ENCODE peak calls at places on chromosomes 5 and 9, in five cellular contexts. J is HCT116, G is neural crest cell, X is progenitor cell of endocrine pancreas, C is HFFc6. Y is an unnamed sample.

GRCh38 chr9:23754551-23754950 is 71.5 kb downstream of the ELAVL2 start:
- DNase-seq in J (no peak), G (no peak), X (no peak), C (no peak), Y (no peak)

GRCh38 chr5:420632-421286 is 22.2 kb upstream of the EXOC3 start:
- DNase-seq in J (no peak), G (no peak), X (no peak), C (no peak), Y (no peak)

GRCh38 chr9:73714294-73714693 is 562.6 kb downstream of the ANXA1 start:
- DNase-seq in J (no peak), G (no peak), X (no peak), C (no peak), Y (peak; percentile 52)

GRCh38 chr9:131674425-131675421 is 65.2 kb downstream of the RAPGEF1 start:
- DNase-seq in J (no peak), G (no peak), X (no peak), C (no peak), Y (no peak)

GRCh38 chr5:121029536-121030245 is 565.6 kb downstream of the PRR16 start:
- DNase-seq in J (no peak), G (no peak), X (no peak), C (no peak), Y (no peak)

GRCh38 chr9:97985058-97985861 is 2.1 kb downstream of the ANP32B start:
- DNase-seq in J (no peak), G (peak; percentile 9), X (peak; percentile 10), C (no peak), Y (peak; percentile 50)

GRCh38 chr5:146048994-146049703 is 56.2 kb downstream of the PLAC8L1 start:
- DNase-seq in J (peak; percentile 48), G (peak; percentile 64), X (peak; percentile 41), C (peak; percentile 70), Y (peak; percentile 91)

GRCh38 chr9:128020692-128021091 is 39.9 kb upstream of the EEIG1 start:
- DNase-seq in J (no peak), G (no peak), X (no peak), C (no peak), Y (no peak)

GRCh38 chr5:7347377-7347776 is 48.6 kb upstream of the ADCY2 start:
- DNase-seq in J (no peak), G (no peak), X (no peak), C (no peak), Y (no peak)

GRCh38 chr9:76530458-76531100 is 71.6 kb downstream of the GCNT1 start:
- DNase-seq in J (no peak), G (no peak), X (no peak), C (peak; percentile 15), Y (no peak)

GRCh38 chr5:347712-348284 is 26.3 kb downstream of the AHRR start:
- DNase-seq in J (no peak), G (no peak), X (no peak), C (no peak), Y (no peak)

GRCh38 chr5:103330875-103331274 is 72.3 kb downstream of the MACIR start:
- DNase-seq in J (no peak), G (no peak), X (no peak), C (no peak), Y (no peak)

DNA sequence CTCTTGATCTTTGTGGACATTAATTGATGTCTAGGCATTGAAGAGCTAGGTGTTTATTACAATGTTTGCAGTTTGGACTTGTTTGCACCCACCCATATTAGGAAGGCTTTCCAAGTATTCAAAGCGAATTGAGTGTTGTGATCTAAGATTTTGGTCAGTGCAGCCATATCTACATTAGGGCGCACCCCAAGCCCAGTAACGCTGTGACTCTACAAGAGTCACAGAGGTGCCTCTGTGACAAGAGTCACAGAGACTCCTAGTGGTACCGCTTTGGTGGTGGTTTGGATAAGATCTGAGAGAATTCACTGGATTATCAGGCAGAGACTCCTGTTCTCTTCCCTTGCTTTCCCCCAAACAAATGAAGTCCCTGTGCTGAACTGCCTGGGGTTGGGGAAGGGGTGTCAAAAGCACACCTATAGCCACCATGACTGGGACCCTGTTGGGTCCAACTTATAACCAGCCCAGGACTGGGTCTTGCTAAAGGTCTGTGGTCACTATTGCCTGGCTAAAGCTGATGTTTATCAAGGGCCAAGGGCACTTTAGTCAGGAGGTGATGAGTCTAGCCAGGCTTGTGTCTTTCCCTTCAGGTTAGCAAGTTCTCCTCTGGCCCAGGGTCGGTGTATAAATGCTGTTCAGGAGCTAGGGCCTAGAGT is 114.1 kb upstream of the RIOK2 start:
- DNase-seq in J (peak; percentile 60), G (peak; percentile 23), X (peak; percentile 25), C (peak; percentile 59), Y (peak; percentile 56)
- TF ChIP-seq CTCF in J (peak; percentile 94), G (peak; percentile 70), X (peak; percentile 74), C (peak; percentile 78), Y (peak; percentile 26)

DNA sequence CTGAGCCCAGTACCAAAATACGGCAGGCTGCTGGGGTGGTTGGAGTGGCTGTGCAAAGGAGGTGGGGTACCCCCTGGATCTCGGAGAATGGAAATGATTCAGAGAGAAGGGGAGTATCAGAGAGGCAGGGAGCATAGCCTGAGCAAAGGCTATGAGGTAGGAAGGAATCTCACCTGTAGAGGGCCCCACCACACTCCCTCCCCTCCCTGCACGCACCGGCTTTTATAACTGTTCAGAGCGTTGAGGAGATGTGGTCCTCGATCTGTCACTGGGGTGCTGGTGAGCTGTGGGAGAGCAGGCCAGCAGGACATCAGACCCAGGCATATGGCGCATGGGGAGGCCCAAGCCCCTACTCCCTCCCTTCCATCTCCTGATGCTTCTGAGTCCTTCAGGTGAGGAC is 13.2 kb downstream of the PHF19 start:
- DNase-seq in J (no peak), G (no peak), X (no peak), C (no peak), Y (no peak)
- TF ChIP-seq CTCF in J (peak; percentile 20), G (no peak), X (no peak), C (peak; percentile 28), Y (no peak)

DNA sequence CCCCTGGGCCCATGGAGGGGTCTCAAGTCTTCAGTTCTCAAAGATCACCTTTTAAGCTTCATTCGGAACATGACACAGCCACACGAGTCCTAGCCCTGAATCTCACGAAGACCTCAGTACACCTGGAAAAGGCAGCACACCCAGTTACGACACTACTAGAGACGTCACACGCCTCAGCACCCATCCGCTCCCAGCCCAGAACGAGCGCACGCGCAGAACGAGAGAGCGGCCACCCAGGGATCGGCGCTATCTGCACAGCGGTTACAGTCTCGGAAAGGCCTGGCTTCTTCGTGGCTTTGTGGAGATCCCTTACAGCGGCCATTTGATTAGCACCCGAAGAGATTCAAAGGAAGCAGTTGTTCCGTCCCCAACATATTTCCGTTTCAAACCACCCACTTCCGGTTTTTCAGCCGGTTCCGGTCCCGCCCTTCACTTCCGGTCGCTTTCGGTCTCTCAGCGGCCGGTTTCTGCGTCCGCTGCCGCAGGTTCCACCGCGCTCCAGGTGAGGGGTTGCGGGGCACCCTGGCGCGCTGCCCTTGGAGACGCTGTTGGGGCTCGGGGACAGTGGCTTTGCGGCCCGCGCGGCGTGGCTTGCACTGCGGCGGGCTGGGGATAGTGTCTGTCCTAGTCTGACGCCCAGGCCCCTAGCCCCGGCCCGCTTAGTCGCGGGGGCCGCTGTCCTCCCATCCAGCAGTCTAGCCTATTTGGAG is at the start of gene UBLCP1:
- DNase-seq in J (peak; percentile 78), G (peak; percentile 63), X (peak; percentile 60), C (peak; percentile 70), Y (peak; percentile 92)
- TF ChIP-seq CTCF in J (no peak), G (no peak), X (no peak), C (no peak), Y (no peak)

GRCh38 chr5:9543266-9543925 is 2.5 kb downstream of the SEMA5A start:
- DNase-seq in J (no peak), G (no peak), X (no peak), C (no peak), Y (no peak)
- TF ChIP-seq CTCF in J (no peak), G (no peak), X (no peak), C (no peak), Y (no peak)